ENCODE peak calls at places on chromosome 22, in ten cellular contexts. One of them, this sample, is unnamed.

GRCh38 chr22:32058656-32059280 is 15.7 kb downstream of the SLC5A1 start:
- DNase-seq in CD8-positive, alpha-beta T cell: no peak
- DNase-seq in dorsolateral prefrontal cortex: no peak
- DNase-seq in heart right ventricle: peak
- DNase-seq in cardiac fibroblast: peak
- DNase-seq in astrocyte of the spinal cord: no peak
- DNase-seq in brain microvascular endothelial cell: peak
- DNase-seq in K562: no peak
- DNase-seq in mammary epithelial cell: no peak
- DNase-seq in epithelial cell of esophagus: no peak
- DNase-seq in this sample: peak

GRCh38 chr22:37708580-37709444 is 12.0 kb downstream of the TRIOBP start:
- DNase-seq in CD8-positive, alpha-beta T cell: no peak
- DNase-seq in dorsolateral prefrontal cortex: no peak
- DNase-seq in heart right ventricle: peak
- DNase-seq in cardiac fibroblast: no peak
- DNase-seq in astrocyte of the spinal cord: no peak
- DNase-seq in brain microvascular endothelial cell: no peak
- DNase-seq in K562: no peak
- DNase-seq in mammary epithelial cell: no peak
- DNase-seq in epithelial cell of esophagus: no peak
- DNase-seq in this sample: no peak

GRCh38 chr22:38317995-38318715 is 922 bp upstream of the CSNK1E start:
- DNase-seq in CD8-positive, alpha-beta T cell: no peak
- DNase-seq in dorsolateral prefrontal cortex: peak
- DNase-seq in heart right ventricle: peak
- DNase-seq in cardiac fibroblast: peak
- DNase-seq in astrocyte of the spinal cord: peak
- DNase-seq in brain microvascular endothelial cell: peak
- DNase-seq in K562: peak
- DNase-seq in mammary epithelial cell: peak
- DNase-seq in epithelial cell of esophagus: peak
- DNase-seq in this sample: peak

GRCh38 chr22:22936915-22937656 is 49.5 kb downstream of the IGLL5 start:
- DNase-seq in CD8-positive, alpha-beta T cell: no peak
- DNase-seq in dorsolateral prefrontal cortex: no peak
- DNase-seq in heart right ventricle: no peak
- DNase-seq in cardiac fibroblast: no peak
- DNase-seq in astrocyte of the spinal cord: no peak
- DNase-seq in brain microvascular endothelial cell: no peak
- DNase-seq in K562: no peak
- DNase-seq in mammary epithelial cell: no peak
- DNase-seq in epithelial cell of esophagus: no peak
- DNase-seq in this sample: no peak

GRCh38 chr22:37569009-37569920 is 9.0 kb downstream of the CDC42EP1 start:
- DNase-seq in CD8-positive, alpha-beta T cell: no peak
- DNase-seq in dorsolateral prefrontal cortex: peak
- DNase-seq in heart right ventricle: no peak
- DNase-seq in cardiac fibroblast: no peak
- DNase-seq in astrocyte of the spinal cord: no peak
- DNase-seq in brain microvascular endothelial cell: no peak
- DNase-seq in K562: peak
- DNase-seq in mammary epithelial cell: no peak
- DNase-seq in epithelial cell of esophagus: no peak
- DNase-seq in this sample: no peak

GRCh38 chr22:37806409-37807338 is 1.1 kb upstream of the GCAT start:
- DNase-seq in CD8-positive, alpha-beta T cell: no peak
- DNase-seq in dorsolateral prefrontal cortex: no peak
- DNase-seq in heart right ventricle: no peak
- DNase-seq in cardiac fibroblast: peak
- DNase-seq in astrocyte of the spinal cord: peak
- DNase-seq in brain microvascular endothelial cell: no peak
- DNase-seq in K562: peak
- DNase-seq in mammary epithelial cell: peak
- DNase-seq in epithelial cell of esophagus: peak
- DNase-seq in this sample: peak

GRCh38 chr22:47736166-47737034 is 974.0 kb downstream of the TBC1D22A start:
- DNase-seq in CD8-positive, alpha-beta T cell: no peak
- DNase-seq in dorsolateral prefrontal cortex: no peak
- DNase-seq in heart right ventricle: no peak
- DNase-seq in cardiac fibroblast: no peak
- DNase-seq in astrocyte of the spinal cord: no peak
- DNase-seq in brain microvascular endothelial cell: no peak
- DNase-seq in K562: no peak
- DNase-seq in mammary epithelial cell: no peak
- DNase-seq in epithelial cell of esophagus: peak
- DNase-seq in this sample: no peak

GRCh38 chr22:37218771-37219411 is 6.6 kb upstream of the SSTR3 start:
- DNase-seq in CD8-positive, alpha-beta T cell: peak
- DNase-seq in dorsolateral prefrontal cortex: no peak
- DNase-seq in heart right ventricle: no peak
- DNase-seq in cardiac fibroblast: no peak
- DNase-seq in astrocyte of the spinal cord: no peak
- DNase-seq in brain microvascular endothelial cell: no peak
- DNase-seq in K562: no peak
- DNase-seq in mammary epithelial cell: no peak
- DNase-seq in epithelial cell of esophagus: no peak
- DNase-seq in this sample: no peak

GRCh38 chr22:33722817-33723216 is 197.5 kb downstream of the LARGE1 start:
- DNase-seq in CD8-positive, alpha-beta T cell: no peak
- DNase-seq in dorsolateral prefrontal cortex: no peak
- DNase-seq in heart right ventricle: no peak
- DNase-seq in cardiac fibroblast: no peak
- DNase-seq in astrocyte of the spinal cord: no peak
- DNase-seq in brain microvascular endothelial cell: no peak
- DNase-seq in K562: no peak
- DNase-seq in mammary epithelial cell: no peak
- DNase-seq in epithelial cell of esophagus: no peak
- DNase-seq in this sample: peak

GRCh38 chr22:35568751-35569725 is 28.4 kb downstream of the RASD2 start:
- DNase-seq in CD8-positive, alpha-beta T cell: no peak
- DNase-seq in dorsolateral prefrontal cortex: no peak
- DNase-seq in heart right ventricle: no peak
- DNase-seq in cardiac fibroblast: peak
- DNase-seq in astrocyte of the spinal cord: peak
- DNase-seq in brain microvascular endothelial cell: peak
- DNase-seq in K562: no peak
- DNase-seq in mammary epithelial cell: peak
- DNase-seq in epithelial cell of esophagus: peak
- DNase-seq in this sample: peak

GRCh38 chr22:35567794-35568193 is 27.2 kb downstream of the RASD2 start:
- DNase-seq in CD8-positive, alpha-beta T cell: no peak
- DNase-seq in dorsolateral prefrontal cortex: no peak
- DNase-seq in heart right ventricle: peak
- DNase-seq in cardiac fibroblast: no peak
- DNase-seq in astrocyte of the spinal cord: no peak
- DNase-seq in brain microvascular endothelial cell: no peak
- DNase-seq in K562: no peak
- DNase-seq in mammary epithelial cell: no peak
- DNase-seq in epithelial cell of esophagus: no peak
- DNase-seq in this sample: no peak

GRCh38 chr22:35572552-35572951 is 31.9 kb downstream of the RASD2 start:
- DNase-seq in CD8-positive, alpha-beta T cell: no peak
- DNase-seq in dorsolateral prefrontal cortex: no peak
- DNase-seq in heart right ventricle: no peak
- DNase-seq in cardiac fibroblast: no peak
- DNase-seq in astrocyte of the spinal cord: no peak
- DNase-seq in brain microvascular endothelial cell: no peak
- DNase-seq in K562: no peak
- DNase-seq in mammary epithelial cell: no peak
- DNase-seq in epithelial cell of esophagus: no peak
- DNase-seq in this sample: no peak

GRCh38 chr22:35569916-35570315 is 29.3 kb downstream of the RASD2 start:
- DNase-seq in CD8-positive, alpha-beta T cell: no peak
- DNase-seq in dorsolateral prefrontal cortex: no peak
- DNase-seq in heart right ventricle: no peak
- DNase-seq in cardiac fibroblast: no peak
- DNase-seq in astrocyte of the spinal cord: no peak
- DNase-seq in brain microvascular endothelial cell: no peak
- DNase-seq in K562: no peak
- DNase-seq in mammary epithelial cell: no peak
- DNase-seq in epithelial cell of esophagus: no peak
- DNase-seq in this sample: no peak

DNA sequence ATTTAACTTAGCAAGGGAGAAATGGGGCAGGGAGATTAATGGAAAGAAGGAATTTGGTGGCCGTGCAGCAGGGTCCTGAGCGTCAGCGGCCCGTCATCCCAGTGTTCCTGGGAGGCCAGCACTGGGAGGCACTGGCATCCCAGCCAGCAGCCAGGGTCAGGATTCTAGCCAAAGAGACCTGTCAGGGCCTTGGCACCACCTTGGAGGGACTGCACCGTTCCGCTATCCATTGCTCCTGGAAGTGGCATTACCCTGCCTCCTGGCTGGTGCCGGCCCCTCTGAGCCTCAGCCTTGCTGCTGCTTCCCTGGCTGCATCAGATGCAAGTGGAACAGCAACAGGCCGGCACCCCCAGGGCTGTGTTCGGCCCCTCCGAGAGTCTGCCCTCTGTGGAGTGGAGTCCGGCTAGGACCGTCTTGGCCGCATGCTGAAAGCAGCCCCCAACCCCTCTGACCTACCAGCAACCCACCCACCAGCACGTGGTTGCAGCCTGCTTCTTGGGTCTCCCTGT is 30.1 kb downstream of the RASD2 start:
- DNase-seq in CD8-positive, alpha-beta T cell: no peak
- DNase-seq in dorsolateral prefrontal cortex: no peak
- DNase-seq in heart right ventricle: no peak
- DNase-seq in cardiac fibroblast: no peak
- DNase-seq in astrocyte of the spinal cord: no peak
- DNase-seq in brain microvascular endothelial cell: no peak
- DNase-seq in K562: no peak
- DNase-seq in mammary epithelial cell: no peak
- DNase-seq in epithelial cell of esophagus: no peak
- DNase-seq in this sample: no peak
- TF ChIP-seq CTCF in CD8-positive, alpha-beta T cell: no peak
- TF ChIP-seq CTCF in dorsolateral prefrontal cortex: no peak
- TF ChIP-seq CTCF in heart right ventricle: no peak
- TF ChIP-seq CTCF in cardiac fibroblast: no peak
- TF ChIP-seq CTCF in astrocyte of the spinal cord: no peak
- TF ChIP-seq CTCF in brain microvascular endothelial cell: no peak
- TF ChIP-seq CTCF in K562: no peak
- TF ChIP-seq CTCF in mammary epithelial cell: no peak
- TF ChIP-seq CTCF in epithelial cell of esophagus: no peak
- TF ChIP-seq CTCF in this sample: no peak

GRCh38 chr22:30944986-30945385 is 23.6 kb downstream of the MORC2 start:
- DNase-seq in CD8-positive, alpha-beta T cell: no peak
- DNase-seq in dorsolateral prefrontal cortex: no peak
- DNase-seq in heart right ventricle: no peak
- DNase-seq in cardiac fibroblast: no peak
- DNase-seq in astrocyte of the spinal cord: no peak
- DNase-seq in brain microvascular endothelial cell: no peak
- DNase-seq in K562: no peak
- DNase-seq in mammary epithelial cell: no peak
- DNase-seq in epithelial cell of esophagus: no peak
- DNase-seq in this sample: no peak

GRCh38 chr22:30940655-30941362 is 27.8 kb downstream of the MORC2 start:
- DNase-seq in CD8-positive, alpha-beta T cell: peak
- DNase-seq in dorsolateral prefrontal cortex: no peak
- DNase-seq in heart right ventricle: no peak
- DNase-seq in cardiac fibroblast: no peak
- DNase-seq in astrocyte of the spinal cord: no peak
- DNase-seq in brain microvascular endothelial cell: no peak
- DNase-seq in K562: no peak
- DNase-seq in mammary epithelial cell: no peak
- DNase-seq in epithelial cell of esophagus: no peak
- DNase-seq in this sample: no peak

GRCh38 chr22:30945653-30946052 is 22.9 kb downstream of the MORC2 start:
- DNase-seq in CD8-positive, alpha-beta T cell: no peak
- DNase-seq in dorsolateral prefrontal cortex: no peak
- DNase-seq in heart right ventricle: no peak
- DNase-seq in cardiac fibroblast: no peak
- DNase-seq in astrocyte of the spinal cord: no peak
- DNase-seq in brain microvascular endothelial cell: no peak
- DNase-seq in K562: no peak
- DNase-seq in mammary epithelial cell: peak
- DNase-seq in epithelial cell of esophagus: peak
- DNase-seq in this sample: no peak

GRCh38 chr22:30943368-30943767 is 25.2 kb downstream of the MORC2 start:
- DNase-seq in CD8-positive, alpha-beta T cell: peak
- DNase-seq in dorsolateral prefrontal cortex: no peak
- DNase-seq in heart right ventricle: no peak
- DNase-seq in cardiac fibroblast: no peak
- DNase-seq in astrocyte of the spinal cord: no peak
- DNase-seq in brain microvascular endothelial cell: no peak
- DNase-seq in K562: no peak
- DNase-seq in mammary epithelial cell: no peak
- DNase-seq in epithelial cell of esophagus: no peak
- DNase-seq in this sample: no peak

GRCh38 chr22:30941363-30941740 is 27.2 kb downstream of the MORC2 start:
- DNase-seq in CD8-positive, alpha-beta T cell: no peak
- DNase-seq in dorsolateral prefrontal cortex: no peak
- DNase-seq in heart right ventricle: no peak
- DNase-seq in cardiac fibroblast: no peak
- DNase-seq in astrocyte of the spinal cord: no peak
- DNase-seq in brain microvascular endothelial cell: no peak
- DNase-seq in K562: no peak
- DNase-seq in mammary epithelial cell: no peak
- DNase-seq in epithelial cell of esophagus: no peak
- DNase-seq in this sample: no peak
- H3K4me3 ChIP-seq in CD8-positive, alpha-beta T cell: peak
- H3K4me3 ChIP-seq in dorsolateral prefrontal cortex: no peak
- H3K4me3 ChIP-seq in heart right ventricle: no peak
- H3K4me3 ChIP-seq in cardiac fibroblast: no peak
- H3K4me3 ChIP-seq in astrocyte of the spinal cord: no peak
- H3K4me3 ChIP-seq in brain microvascular endothelial cell: no peak
- H3K4me3 ChIP-seq in K562: no peak
- H3K4me3 ChIP-seq in mammary epithelial cell: no peak
- H3K4me3 ChIP-seq in epithelial cell of esophagus: no peak
- H3K4me3 ChIP-seq in this sample: no peak

GRCh38 chr22:49433717-49434611 is 393.7 kb downstream of the BRD1 start:
- DNase-seq in CD8-positive, alpha-beta T cell: no peak
- DNase-seq in dorsolateral prefrontal cortex: no peak
- DNase-seq in heart right ventricle: no peak
- DNase-seq in cardiac fibroblast: no peak
- DNase-seq in astrocyte of the spinal cord: no peak
- DNase-seq in brain microvascular endothelial cell: no peak
- DNase-seq in K562: no peak
- DNase-seq in mammary epithelial cell: no peak
- DNase-seq in epithelial cell of esophagus: no peak
- DNase-seq in this sample: no peak
- TF ChIP-seq CTCF in CD8-positive, alpha-beta T cell: no peak
- TF ChIP-seq CTCF in dorsolateral prefrontal cortex: no peak
- TF ChIP-seq CTCF in heart right ventricle: no peak
- TF ChIP-seq CTCF in cardiac fibroblast: no peak
- TF ChIP-seq CTCF in astrocyte of the spinal cord: no peak
- TF ChIP-seq CTCF in brain microvascular endothelial cell: no peak
- TF ChIP-seq CTCF in K562: no peak
- TF ChIP-seq CTCF in mammary epithelial cell: no peak
- TF ChIP-seq CTCF in epithelial cell of esophagus: no peak
- TF ChIP-seq CTCF in this sample: no peak

GRCh38 chr22:46045459-46046298 is 68.7 kb upstream of the WNT7B start:
- DNase-seq in CD8-positive, alpha-beta T cell: no peak
- DNase-seq in dorsolateral prefrontal cortex: peak
- DNase-seq in heart right ventricle: no peak
- DNase-seq in cardiac fibroblast: no peak
- DNase-seq in astrocyte of the spinal cord: no peak
- DNase-seq in brain microvascular endothelial cell: no peak
- DNase-seq in K562: no peak
- DNase-seq in mammary epithelial cell: no peak
- DNase-seq in epithelial cell of esophagus: no peak
- DNase-seq in this sample: no peak
- H3K4me3 ChIP-seq in CD8-positive, alpha-beta T cell: peak
- H3K4me3 ChIP-seq in dorsolateral prefrontal cortex: peak
- H3K4me3 ChIP-seq in heart right ventricle: peak
- H3K4me3 ChIP-seq in cardiac fibroblast: peak
- H3K4me3 ChIP-seq in astrocyte of the spinal cord: peak
- H3K4me3 ChIP-seq in brain microvascular endothelial cell: peak
- H3K4me3 ChIP-seq in K562: no peak
- H3K4me3 ChIP-seq in mammary epithelial cell: peak
- H3K4me3 ChIP-seq in epithelial cell of esophagus: peak
- H3K4me3 ChIP-seq in this sample: peak